ENCODE peak calls at places on chromosome 2, in eight cellular contexts. L is aorta, R is tibial artery, C is body of pancreas, N is left ventricle myocardium inferior, M is fibroblast of lung, W is transverse colon, X is neural progenitor cell. S is an unnamed sample.

GRCh38 chr2:239600194-239600593 is 199.4 kb upstream of the HDAC4 start:
- DNase-seq in X (no peak), C (no peak), L (peak; percentile 24), R (peak; percentile 53), N (no peak), W (no peak), M (no peak), S (no peak)

GRCh38 chr2:76870011-76870410 is 652.2 kb downstream of the LRRTM4 start:
- DNase-seq in R (no peak), X (no peak), N (no peak), C (no peak), W (no peak), L (no peak), M (no peak), S (no peak)

GRCh38 chr2:160156665-160157064 is 43.4 kb downstream of the ITGB6 start:
- DNase-seq in W (no peak), N (no peak), C (no peak), R (no peak), L (no peak), M (peak; percentile 78), X (no peak), S (no peak)

GRCh38 chr2:69770193-69770702 is 28.3 kb downstream of the ANXA4 start:
- DNase-seq in R (peak; percentile 74), X (no peak), C (no peak), W (peak; percentile 65), L (peak; percentile 65), N (no peak), M (peak; percentile 91), S (no peak)

GRCh38 chr2:113178891-113179290 is 5.1 kb downstream of the PSD4 start:
- DNase-seq in W (no peak), R (peak; percentile 23), M (no peak), N (no peak), C (no peak), L (no peak), X (no peak), S (no peak)

GRCh38 chr2:2586961-2587360 is 255.9 kb upstream of the MYT1L start:
- DNase-seq in N (no peak), R (no peak), M (no peak), L (no peak), X (no peak), C (no peak), W (no peak), S (no peak)

GRCh38 chr2:74181739-74182138 is 3.1 kb upstream of the MOB1A start:
- DNase-seq in X (no peak), R (no peak), C (peak; percentile 13), W (peak; percentile 57), N (no peak), L (peak; percentile 70), M (no peak), S (no peak)

GRCh38 chr2:1437537-1437936 is 24.3 kb downstream of the TPO start:
- DNase-seq in N (no peak), R (no peak), M (no peak), L (no peak), X (no peak), C (no peak), W (no peak), S (no peak)

GRCh38 chr2:122681626-122682025 is 926.2 kb downstream of the TSN start:
- DNase-seq in C (no peak), X (no peak), W (no peak), M (no peak), R (no peak), L (no peak), N (no peak), S (no peak)

GRCh38 chr2:223113161-223113560 is 61.2 kb downstream of the KCNE4 start:
- DNase-seq in M (no peak), R (no peak), L (no peak), X (no peak), C (no peak), N (no peak), W (no peak), S (no peak)

GRCh38 chr2:10533811-10534321 is 85.7 kb upstream of the ODC1 start:
- DNase-seq in C (no peak), R (peak; percentile 51), W (no peak), N (no peak), M (peak; percentile 76), X (no peak), L (no peak), S (no peak)

GRCh38 chr2:157076526-157077161 is 180.9 kb upstream of the GALNT5 start:
- DNase-seq in W (no peak), R (no peak), M (no peak), C (no peak), X (no peak), L (no peak), N (no peak), S (no peak)

GRCh38 chr2:109487237-109487869 is 126.4 kb downstream of the SEPTIN10 start:
- DNase-seq in X (no peak), M (peak; percentile 97), C (no peak), N (no peak), W (no peak), R (no peak), L (no peak), S (no peak)

GRCh38 chr2:230416061-230416721 is at the start of gene SP100:
- DNase-seq in C (peak; percentile 79), L (peak; percentile 89), W (peak; percentile 85), N (peak; percentile 74), X (no peak), R (peak; percentile 87), M (peak; percentile 82), S (peak; percentile 78)

GRCh38 chr2:230413465-230413864 is 2.5 kb upstream of the SP100 start:
- DNase-seq in X (no peak), W (no peak), C (no peak), R (no peak), L (no peak), N (no peak), M (no peak), S (no peak)

GRCh38 chr2:230414302-230414701 is 1.7 kb upstream of the SP100 start:
- DNase-seq in C (no peak), R (no peak), W (no peak), L (no peak), N (no peak), X (no peak), M (no peak), S (no peak)

GRCh38 chr2:230418341-230419016 is 2.5 kb downstream of the SP100 start:
- DNase-seq in W (no peak), M (peak; percentile 83), C (no peak), L (no peak), R (no peak), X (no peak), N (no peak), S (no peak)

DNA sequence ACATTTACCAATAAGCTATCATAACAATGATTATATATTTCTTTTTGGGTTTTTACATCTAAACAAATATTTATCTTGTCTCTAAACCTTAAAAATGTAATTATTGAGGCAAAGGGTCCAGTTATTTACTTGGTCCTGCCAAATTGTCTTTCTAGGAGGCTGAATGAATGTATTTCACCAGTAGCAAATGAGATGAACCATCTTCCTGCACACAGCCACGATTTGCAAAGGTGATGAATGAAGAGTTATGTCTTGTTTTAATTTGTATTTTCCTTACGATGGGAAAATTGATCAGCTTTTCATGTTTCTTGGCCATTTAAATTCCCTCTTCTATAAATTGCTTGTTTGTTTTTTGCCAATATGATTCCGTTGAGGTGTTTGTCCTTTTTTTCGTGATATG is 1.4 kb downstream of the SP100 start:
- DNase-seq in L (no peak), M (no peak), C (no peak), R (no peak), N (no peak), X (no peak), W (no peak), S (no peak)
- H3K4me3 ChIP-seq in L (peak overlapping the region; percentile 42), M (peak overlapping the region; percentile 93), C (peak overlapping the region; percentile 49), R (peak overlapping the region; percentile 52), N (peak overlapping the region; percentile 68), X (no peak overlapping the region), W (peak overlapping the region; percentile 67), S (peak overlapping the region; percentile 79)

DNA sequence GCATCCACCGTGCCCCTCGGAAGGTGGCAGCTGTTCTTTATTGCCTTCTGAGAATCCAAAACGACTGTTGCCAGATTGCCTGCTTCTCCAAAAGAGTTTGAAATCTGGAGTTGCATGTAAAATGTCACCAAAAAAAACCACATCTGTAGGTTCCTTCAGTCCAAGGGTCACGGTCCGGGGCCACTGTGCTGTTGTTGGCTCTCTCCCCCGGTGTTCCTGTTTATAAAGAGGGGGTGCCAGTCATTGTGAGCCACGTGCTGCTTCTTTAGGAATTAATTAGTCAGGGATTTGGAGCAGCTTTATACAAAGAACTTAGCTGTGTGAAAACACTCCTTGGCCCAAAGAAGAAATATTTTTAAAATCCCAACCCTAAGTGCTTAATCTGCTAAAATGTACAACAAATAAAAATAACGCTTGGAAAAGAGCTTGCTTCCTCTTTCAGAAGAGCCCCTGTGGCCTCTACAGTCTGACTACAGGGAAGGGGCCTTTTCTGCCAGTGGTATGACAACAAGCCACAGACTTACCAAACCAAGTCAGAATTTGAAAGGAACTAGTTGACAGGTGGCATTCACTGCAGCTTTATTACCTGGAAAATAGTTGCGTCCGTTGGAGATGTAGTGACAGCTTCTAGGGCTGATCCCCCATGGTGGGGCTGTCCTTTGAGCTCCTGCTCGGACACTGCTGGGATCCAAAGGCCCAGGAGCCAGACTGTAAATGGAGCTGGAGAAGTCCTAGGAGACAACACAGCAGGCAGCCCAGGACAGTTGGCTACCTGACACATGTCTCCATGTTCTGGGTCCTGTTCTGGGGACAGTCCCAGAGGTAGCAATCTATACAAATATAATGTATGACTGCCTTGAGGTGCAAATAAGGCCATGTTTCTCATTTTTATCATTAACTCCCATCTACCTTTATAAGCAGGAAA is 84.5 kb upstream of the SLC1A4 start:
- DNase-seq in C (no peak), L (no peak), X (peak; percentile 21), R (peak; percentile 51), W (no peak), N (no peak), M (no peak), S (peak; percentile 36)
- H3K4me1 ChIP-seq in C (no peaks in the 10 kb centered on the region), L (no peaks in the 10 kb centered on the region), X (peaks cover 17% of the 10 kb centered on the region), R (no peaks in the 10 kb centered on the region), W (peaks cover 19% of the 10 kb centered on the region), N (no peaks in the 10 kb centered on the region), M (no peaks in the 10 kb centered on the region), S (no peaks in the 10 kb centered on the region)

GRCh38 chr2:237478969-237479368 is 8.1 kb upstream of the MLPH start:
- DNase-seq in C (no peak), N (no peak), X (no peak), L (no peak), R (no peak), M (no peak), W (no peak), S (no peak)

GRCh38 chr2:237475704-237476107 is 11.3 kb upstream of the MLPH start:
- DNase-seq in C (peak; percentile 27), W (no peak), L (no peak), M (peak; percentile 87), R (no peak), N (no peak), X (no peak), S (no peak)

GRCh38 chr2:237479747-237480146 is 7.3 kb upstream of the MLPH start:
- DNase-seq in L (no peak), W (no peak), X (no peak), R (no peak), C (peak; percentile 48), N (no peak), M (no peak), S (no peak)

GRCh38 chr2:237480988-237481387 is 6.1 kb upstream of the MLPH start:
- DNase-seq in N (no peak), C (no peak), R (no peak), L (no peak), W (no peak), M (no peak), X (no peak), S (no peak)

GRCh38 chr2:237478095-237478494 is 9.0 kb upstream of the MLPH start:
- DNase-seq in C (no peak), R (no peak), M (no peak), X (no peak), N (no peak), W (no peak), L (no peak), S (no peak)
- H3K27me3 ChIP-seq in C (no peaks in the 10 kb centered on the region), R (no peaks in the 10 kb centered on the region), M (no peaks in the 10 kb centered on the region), X (peaks cover 74% of the 10 kb centered on the region), N (peaks cover 1% of the 10 kb centered on the region), W (no peaks in the 10 kb centered on the region), L (no peaks in the 10 kb centered on the region), S (no peaks in the 10 kb centered on the region)

GRCh38 chr2:235561450-235561849 is 67.6 kb downstream of the AGAP1 start:
- DNase-seq in M (no peak), N (no peak), R (no peak), W (no peak), L (no peak), C (no peak), X (peak; percentile 23), S (no peak)
- H3K4me3 ChIP-seq in M (no peak overlapping the region), N (no peak overlapping the region), R (no peak overlapping the region), W (no peak overlapping the region), L (no peak overlapping the region), C (no peak overlapping the region), X (no peak overlapping the region), S (no peak overlapping the region)